ENCODE peak calls at places on chromosomes 2 and 18, in seven cellular contexts. Y, I, B, N, R, G and H are unnamed samples.
A peak's percentile ranks its signal among the peaks of the same experiment; 100 is the strongest.

GRCh38 chr2:48531141-48531648 is 1.2 kb downstream of the STON1 start:
- DNase-seq in R (no peak), I (peak; percentile 86), G (peak; percentile 61), N (no peak), B (no peak), Y (no peak), H (no peak)

GRCh38 chr18:21669736-21670135 is 34.8 kb downstream of the ABHD3 start:
- DNase-seq in B (no peak), Y (no peak), G (peak; percentile 18), R (no peak), N (no peak), I (no peak), H (no peak)

GRCh38 chr2:70362661-70363060 is 60.8 kb upstream of the FAM136A start:
- DNase-seq in N (no peak), G (no peak), Y (no peak), R (no peak), B (no peak), I (no peak), H (no peak)

GRCh38 chr18:49023938-49024341 is 73.2 kb upstream of the SMAD7 start:
- DNase-seq in G (no peak), I (no peak), B (no peak), N (no peak), R (no peak), Y (no peak), H (no peak)

GRCh38 chr18:68564348-68564747 is 150.6 kb downstream of the TMX3 start:
- DNase-seq in B (no peak), G (no peak), N (no peak), I (no peak), Y (no peak), R (no peak), H (no peak)

GRCh38 chr2:96771792-96772618 is 11.3 kb downstream of the CNNM4 start:
- DNase-seq in G (no peak), I (no peak), N (no peak), B (no peak), R (no peak), Y (no peak), H (no peak)

GRCh38 chr2:7672027-7672684 is 754.9 kb downstream of the RNF144A start:
- DNase-seq in I (no peak), G (no peak), B (peak; percentile 41), Y (no peak), N (peak; percentile 43), R (peak; percentile 13), H (peak; percentile 72)

GRCh38 chr2:121092095-121092494 is 192.9 kb downstream of the TFCP2L1 start:
- DNase-seq in N (no peak), G (no peak), B (no peak), R (no peak), Y (no peak), I (no peak), H (no peak)

GRCh38 chr2:1227289-1227900 is 185.9 kb upstream of the TPO start:
- DNase-seq in I (no peak), N (no peak), G (no peak), Y (peak; percentile 16), R (no peak), B (no peak), H (no peak)

GRCh38 chr2:163548970-163549369 is 186.8 kb downstream of the FIGN start:
- DNase-seq in G (no peak), R (no peak), B (no peak), N (no peak), I (no peak), Y (no peak), H (no peak)

GRCh38 chr2:63052411-63053234 is 2.0 kb downstream of the OTX1 start:
- DNase-seq in I (no peak), G (no peak), N (no peak), R (peak; percentile 18), B (no peak), Y (no peak), H (no peak)

GRCh38 chr2:201396595-201396994 is 39.5 kb upstream of the FLACC1 start:
- DNase-seq in B (no peak), I (no peak), R (no peak), Y (no peak), G (no peak), N (no peak), H (no peak)

GRCh38 chr2:37211939-37212338 is 15.6 kb downstream of the CEBPZOS start:
- DNase-seq in R (no peak), B (no peak), I (no peak), Y (no peak), N (no peak), G (no peak), H (no peak)

GRCh38 chr2:215171151-215171550 is 32.7 kb upstream of the ABCA12 start:
- DNase-seq in B (no peak), Y (no peak), R (no peak), G (no peak), I (peak; percentile 12), N (peak; percentile 14), H (peak; percentile 38)

GRCh38 chr2:45170191-45170975 is 161.1 kb upstream of the SIX2 start:
- DNase-seq in G (peak; percentile 27), I (no peak), R (peak; percentile 9), Y (no peak), B (no peak), N (no peak), H (no peak)

GRCh38 chr18:74633652-74634352 is 36.1 kb downstream of the ZNF407 start:
- DNase-seq in B (no peak), R (no peak), Y (no peak), I (no peak), N (no peak), G (no peak), H (no peak)

GRCh38 chr2:33134086-33134763 is 187.5 kb downstream of the LTBP1 start:
- DNase-seq in Y (peak; percentile 76), B (no peak), N (no peak), R (no peak), G (peak; percentile 91), I (peak; percentile 89), H (no peak)

GRCh38 chr2:127032601-127033000 is 74.4 kb downstream of the BIN1 start:
- DNase-seq in N (no peak), G (no peak), R (no peak), I (peak; percentile 58), B (no peak), Y (no peak), H (no peak)

GRCh38 chr2:169512525-169512924 is 3.0 kb downstream of the KLHL41 start:
- DNase-seq in Y (no peak), G (no peak), R (no peak), N (no peak), I (no peak), B (no peak), H (no peak)

GRCh38 chr2:42924436-42924897 is 132.1 kb upstream of the HAAO start:
- DNase-seq in N (no peak), Y (no peak), R (no peak), G (no peak), I (no peak), B (no peak), H (no peak)

GRCh38 chr2:27723372-27724144 is 48.0 kb upstream of the MRPL33 start:
- DNase-seq in I (peak; percentile 78), N (no peak), R (no peak), G (peak; percentile 81), Y (peak; percentile 10), B (no peak), H (peak; percentile 44)

GRCh38 chr2:157932480-157933205 is 56.5 kb upstream of the ACVR1 start:
- DNase-seq in Y (no peak), G (no peak), B (no peak), I (no peak), N (no peak), R (no peak), H (no peak)

GRCh38 chr2:127386246-127386645 is 1.5 kb downstream of the MAP3K2 start:
- DNase-seq in R (no peak), B (no peak), N (no peak), G (no peak), Y (no peak), I (no peak), H (no peak)

GRCh38 chr2:59889305-59889704 is 664.1 kb downstream of the BCL11A start:
- DNase-seq in I (no peak), B (no peak), R (no peak), Y (no peak), N (no peak), G (no peak), H (no peak)